ENCODE peak calls at places on chromosomes 2 and 18, in six cellular contexts. One of them, this sample, is unnamed.

GRCh38 chr18:7485616-7486015 is 81.5 kb upstream of the PTPRM start:
- DNase-seq in GM23248: no peak
- DNase-seq in suprapubic skin: no peak
- DNase-seq in breast epithelium: no peak
- DNase-seq in right lobe of liver: no peak
- DNase-seq in esophagus muscularis mucosa: no peak
- DNase-seq in this sample: no peak

GRCh38 chr2:9052821-9053533 is 49.5 kb upstream of the MBOAT2 start:
- DNase-seq in breast epithelium: no peak
- DNase-seq in right lobe of liver: no peak
- DNase-seq in esophagus muscularis mucosa: no peak
- DNase-seq in suprapubic skin: no peak
- DNase-seq in GM23248: no peak
- DNase-seq in this sample: no peak

GRCh38 chr2:63050186-63050915 is at the start of gene OTX1:
- DNase-seq in right lobe of liver: peak; percentile 74
- DNase-seq in GM23248: peak; percentile 61
- DNase-seq in breast epithelium: no peak
- DNase-seq in suprapubic skin: peak; percentile 72
- DNase-seq in esophagus muscularis mucosa: no peak
- DNase-seq in this sample: peak; percentile 90

GRCh38 chr18:36530676-36531405 is 233.3 kb downstream of the FHOD3 start:
- DNase-seq in GM23248: no peak
- DNase-seq in right lobe of liver: no peak
- DNase-seq in breast epithelium: no peak
- DNase-seq in esophagus muscularis mucosa: peak; percentile 77
- DNase-seq in suprapubic skin: no peak
- DNase-seq in this sample: no peak

GRCh38 chr18:44342167-44342566 is 338.5 kb upstream of the SETBP1 start:
- DNase-seq in suprapubic skin: no peak
- DNase-seq in GM23248: peak; percentile 64
- DNase-seq in breast epithelium: no peak
- DNase-seq in right lobe of liver: no peak
- DNase-seq in esophagus muscularis mucosa: no peak
- DNase-seq in this sample: no peak

GRCh38 chr18:51032193-51032592 is 2.2 kb downstream of the SMAD4 start:
- DNase-seq in GM23248: peak; percentile 25
- DNase-seq in breast epithelium: no peak
- DNase-seq in esophagus muscularis mucosa: no peak
- DNase-seq in right lobe of liver: no peak
- DNase-seq in suprapubic skin: no peak
- DNase-seq in this sample: no peak

GRCh38 chr2:6580982-6581381 is 284.7 kb downstream of the CMPK2 start:
- DNase-seq in suprapubic skin: no peak
- DNase-seq in GM23248: peak; percentile 62
- DNase-seq in breast epithelium: no peak
- DNase-seq in esophagus muscularis mucosa: no peak
- DNase-seq in right lobe of liver: no peak
- DNase-seq in this sample: peak; percentile 55

GRCh38 chr2:194304191-194304590 is 1352.8 kb upstream of the SLC39A10 start:
- DNase-seq in right lobe of liver: no peak
- DNase-seq in suprapubic skin: no peak
- DNase-seq in esophagus muscularis mucosa: no peak
- DNase-seq in breast epithelium: no peak
- DNase-seq in GM23248: no peak
- DNase-seq in this sample: no peak

GRCh38 chr2:232309592-232309991 is 69.0 kb upstream of the ALPP start:
- DNase-seq in right lobe of liver: no peak
- DNase-seq in GM23248: no peak
- DNase-seq in esophagus muscularis mucosa: no peak
- DNase-seq in suprapubic skin: no peak
- DNase-seq in breast epithelium: no peak
- DNase-seq in this sample: no peak

GRCh38 chr2:218394298-218395089 is 5.2 kb upstream of the CTDSP1 start:
- DNase-seq in right lobe of liver: no peak
- DNase-seq in GM23248: no peak
- DNase-seq in suprapubic skin: no peak
- DNase-seq in breast epithelium: no peak
- DNase-seq in esophagus muscularis mucosa: no peak
- DNase-seq in this sample: no peak

GRCh38 chr2:98910349-98911125 is 25.5 kb downstream of the CRACDL start:
- DNase-seq in right lobe of liver: no peak
- DNase-seq in suprapubic skin: no peak
- DNase-seq in breast epithelium: no peak
- DNase-seq in GM23248: no peak
- DNase-seq in esophagus muscularis mucosa: peak; percentile 68
- DNase-seq in this sample: no peak

GRCh38 chr2:70769450-70769849 is 1.4 kb upstream of the ADD2 start:
- DNase-seq in suprapubic skin: no peak
- DNase-seq in right lobe of liver: no peak
- DNase-seq in esophagus muscularis mucosa: no peak
- DNase-seq in GM23248: no peak
- DNase-seq in breast epithelium: no peak
- DNase-seq in this sample: no peak

GRCh38 chr2:231985823-231986261 is 24.3 kb downstream of the DIS3L2 start:
- DNase-seq in suprapubic skin: no peak
- DNase-seq in breast epithelium: no peak
- DNase-seq in esophagus muscularis mucosa: no peak
- DNase-seq in GM23248: no peak
- DNase-seq in right lobe of liver: no peak
- DNase-seq in this sample: peak; percentile 62

GRCh38 chr2:238103465-238104070 is 3.4 kb downstream of the ESPNL start:
- DNase-seq in breast epithelium: peak; percentile 37
- DNase-seq in GM23248: no peak
- DNase-seq in right lobe of liver: peak; percentile 3
- DNase-seq in suprapubic skin: peak; percentile 45
- DNase-seq in esophagus muscularis mucosa: no peak
- DNase-seq in this sample: no peak

GRCh38 chr2:137221797-137222492 is 456.6 kb downstream of the THSD7B start:
- DNase-seq in breast epithelium: no peak
- DNase-seq in right lobe of liver: no peak
- DNase-seq in GM23248: peak; percentile 16
- DNase-seq in esophagus muscularis mucosa: no peak
- DNase-seq in suprapubic skin: no peak
- DNase-seq in this sample: no peak

GRCh38 chr2:43898134-43898957 is 59.6 kb downstream of the ABCG8 start:
- DNase-seq in GM23248: no peak
- DNase-seq in esophagus muscularis mucosa: no peak
- DNase-seq in suprapubic skin: no peak
- DNase-seq in right lobe of liver: peak; percentile 61
- DNase-seq in breast epithelium: peak; percentile 63
- DNase-seq in this sample: peak; percentile 71

GRCh38 chr2:172440795-172441194 is 13.4 kb downstream of the ITGA6 start:
- DNase-seq in suprapubic skin: no peak
- DNase-seq in GM23248: no peak
- DNase-seq in breast epithelium: no peak
- DNase-seq in right lobe of liver: no peak
- DNase-seq in esophagus muscularis mucosa: no peak
- DNase-seq in this sample: no peak

GRCh38 chr2:105395691-105396090 is 3.2 kb downstream of the FHL2 start:
- DNase-seq in right lobe of liver: no peak
- DNase-seq in breast epithelium: no peak
- DNase-seq in suprapubic skin: no peak
- DNase-seq in esophagus muscularis mucosa: no peak
- DNase-seq in GM23248: no peak
- DNase-seq in this sample: no peak

GRCh38 chr18:2569338-2570207 is 1.7 kb downstream of the METTL4 start:
- DNase-seq in esophagus muscularis mucosa: no peak
- DNase-seq in suprapubic skin: no peak
- DNase-seq in right lobe of liver: no peak
- DNase-seq in breast epithelium: no peak
- DNase-seq in GM23248: no peak
- DNase-seq in this sample: no peak

GRCh38 chr2:129868151-129868550 is 111.3 kb upstream of the RAB6C start:
- DNase-seq in esophagus muscularis mucosa: peak; percentile 90
- DNase-seq in suprapubic skin: no peak
- DNase-seq in breast epithelium: no peak
- DNase-seq in GM23248: no peak
- DNase-seq in right lobe of liver: no peak
- DNase-seq in this sample: no peak

GRCh38 chr2:189142893-189143759 is 36.4 kb downstream of the COL5A2 start:
- DNase-seq in right lobe of liver: no peak
- DNase-seq in suprapubic skin: no peak
- DNase-seq in breast epithelium: no peak
- DNase-seq in esophagus muscularis mucosa: no peak
- DNase-seq in GM23248: peak; percentile 76
- DNase-seq in this sample: peak; percentile 82

GRCh38 chr2:49335546-49335945 is 181.2 kb upstream of the FSHR start:
- DNase-seq in right lobe of liver: no peak
- DNase-seq in breast epithelium: no peak
- DNase-seq in esophagus muscularis mucosa: no peak
- DNase-seq in GM23248: no peak
- DNase-seq in suprapubic skin: no peak
- DNase-seq in this sample: no peak

GRCh38 chr18:43847164-43848091 is 570.1 kb upstream of the SYT4 start:
- DNase-seq in right lobe of liver: no peak
- DNase-seq in GM23248: peak; percentile 54
- DNase-seq in breast epithelium: no peak
- DNase-seq in esophagus muscularis mucosa: no peak
- DNase-seq in suprapubic skin: no peak
- DNase-seq in this sample: peak; percentile 84

GRCh38 chr18:51068111-51068510 is 38.1 kb downstream of the SMAD4 start:
- DNase-seq in GM23248: peak; percentile 67
- DNase-seq in esophagus muscularis mucosa: no peak
- DNase-seq in right lobe of liver: no peak
- DNase-seq in breast epithelium: no peak
- DNase-seq in suprapubic skin: no peak
- DNase-seq in this sample: no peak

GRCh38 chr2:200797242-200797770 is 14.4 kb upstream of the BZW1 start:
- DNase-seq in GM23248: peak; percentile 53
- DNase-seq in breast epithelium: no peak
- DNase-seq in right lobe of liver: peak; percentile 56
- DNase-seq in esophagus muscularis mucosa: no peak
- DNase-seq in suprapubic skin: no peak
- DNase-seq in this sample: no peak

GRCh38 chr2:5546176-5546575 is 146.0 kb upstream of the SOX11 start:
- DNase-seq in breast epithelium: no peak
- DNase-seq in right lobe of liver: no peak
- DNase-seq in esophagus muscularis mucosa: no peak
- DNase-seq in suprapubic skin: no peak
- DNase-seq in GM23248: no peak
- DNase-seq in this sample: no peak

GRCh38 chr2:204072443-204073324 is 136.1 kb downstream of the ICOS start:
- DNase-seq in suprapubic skin: no peak
- DNase-seq in GM23248: peak; percentile 16
- DNase-seq in right lobe of liver: no peak
- DNase-seq in esophagus muscularis mucosa: no peak
- DNase-seq in breast epithelium: no peak
- DNase-seq in this sample: peak; percentile 63

GRCh38 chr2:42879913-42880737 is 87.7 kb upstream of the HAAO start:
- DNase-seq in esophagus muscularis mucosa: no peak
- DNase-seq in right lobe of liver: peak; percentile 58
- DNase-seq in suprapubic skin: peak; percentile 58
- DNase-seq in breast epithelium: no peak
- DNase-seq in GM23248: no peak
- DNase-seq in this sample: no peak

GRCh38 chr2:239569401-239570090 is 168.7 kb upstream of the HDAC4 start:
- DNase-seq in esophagus muscularis mucosa: no peak
- DNase-seq in right lobe of liver: no peak
- DNase-seq in breast epithelium: no peak
- DNase-seq in suprapubic skin: no peak
- DNase-seq in GM23248: peak; percentile 10
- DNase-seq in this sample: no peak

GRCh38 chr2:124316875-124317605 is 292.0 kb downstream of the CNTNAP5 start:
- DNase-seq in breast epithelium: no peak
- DNase-seq in suprapubic skin: no peak
- DNase-seq in right lobe of liver: no peak
- DNase-seq in esophagus muscularis mucosa: peak; percentile 53
- DNase-seq in GM23248: no peak
- DNase-seq in this sample: no peak

GRCh38 chr2:11094021-11094810 is 61.1 kb upstream of the SLC66A3 start:
- DNase-seq in esophagus muscularis mucosa: peak; percentile 77
- DNase-seq in breast epithelium: no peak
- DNase-seq in suprapubic skin: no peak
- DNase-seq in right lobe of liver: no peak
- DNase-seq in GM23248: no peak
- DNase-seq in this sample: no peak

GRCh38 chr2:133885847-133886246 is 317.6 kb upstream of the NCKAP5 start:
- DNase-seq in right lobe of liver: no peak
- DNase-seq in suprapubic skin: no peak
- DNase-seq in breast epithelium: no peak
- DNase-seq in esophagus muscularis mucosa: peak; percentile 64
- DNase-seq in GM23248: no peak
- DNase-seq in this sample: no peak

GRCh38 chr2:39705638-39706037 is 39.9 kb downstream of the TMEM178A start:
- DNase-seq in right lobe of liver: no peak
- DNase-seq in GM23248: no peak
- DNase-seq in suprapubic skin: no peak
- DNase-seq in breast epithelium: no peak
- DNase-seq in esophagus muscularis mucosa: no peak
- DNase-seq in this sample: no peak

GRCh38 chr2:169090133-169090820 is 20.9 kb downstream of the DHRS9 start:
- DNase-seq in suprapubic skin: no peak
- DNase-seq in right lobe of liver: no peak
- DNase-seq in GM23248: no peak
- DNase-seq in esophagus muscularis mucosa: no peak
- DNase-seq in breast epithelium: no peak
- DNase-seq in this sample: peak; percentile 72
- H3K27ac ChIP-seq in suprapubic skin: no peak overlapping the region
- H3K27ac ChIP-seq in right lobe of liver: no peak overlapping the region
- H3K27ac ChIP-seq in GM23248: no peak overlapping the region
- H3K27ac ChIP-seq in esophagus muscularis mucosa: no peak overlapping the region
- H3K27ac ChIP-seq in breast epithelium: no peak overlapping the region
- H3K27ac ChIP-seq in this sample: no peak overlapping the region

GRCh38 chr18:63225434-63225833 is 94.1 kb downstream of the BCL2 start:
- DNase-seq in breast epithelium: no peak
- DNase-seq in right lobe of liver: no peak
- DNase-seq in GM23248: no peak
- DNase-seq in esophagus muscularis mucosa: no peak
- DNase-seq in suprapubic skin: no peak
- DNase-seq in this sample: no peak
- H3K4me1 ChIP-seq in breast epithelium: peaks cover 2% of the 10 kb centered on the region
- H3K4me1 ChIP-seq in right lobe of liver: no peaks in the 10 kb centered on the region
- H3K4me1 ChIP-seq in GM23248: no peaks in the 10 kb centered on the region
- H3K4me1 ChIP-seq in esophagus muscularis mucosa: no peaks in the 10 kb centered on the region
- H3K4me1 ChIP-seq in suprapubic skin: peaks cover 9% of the 10 kb centered on the region
- H3K4me1 ChIP-seq in this sample: no peaks in the 10 kb centered on the region

GRCh38 chr18:77297919-77298571 is 48.4 kb downstream of the GALR1 start:
- DNase-seq in GM23248: no peak
- DNase-seq in esophagus muscularis mucosa: no peak
- DNase-seq in right lobe of liver: no peak
- DNase-seq in breast epithelium: no peak
- DNase-seq in suprapubic skin: no peak
- DNase-seq in this sample: no peak
- H3K27ac ChIP-seq in GM23248: no peak overlapping the region
- H3K27ac ChIP-seq in esophagus muscularis mucosa: no peak overlapping the region
- H3K27ac ChIP-seq in right lobe of liver: no peak overlapping the region
- H3K27ac ChIP-seq in breast epithelium: no peak overlapping the region
- H3K27ac ChIP-seq in suprapubic skin: no peak overlapping the region
- H3K27ac ChIP-seq in this sample: no peak overlapping the region

GRCh38 chr2:241267249-241268067 is 48.0 kb downstream of the HDLBP start:
- DNase-seq in esophagus muscularis mucosa: no peak
- DNase-seq in suprapubic skin: no peak
- DNase-seq in right lobe of liver: no peak
- DNase-seq in GM23248: no peak
- DNase-seq in breast epithelium: no peak
- DNase-seq in this sample: no peak
- H3K4me1 ChIP-seq in esophagus muscularis mucosa: peaks cover 26% of the 10 kb centered on the region
- H3K4me1 ChIP-seq in suprapubic skin: peaks cover 37% of the 10 kb centered on the region
- H3K4me1 ChIP-seq in right lobe of liver: peaks cover 27% of the 10 kb centered on the region
- H3K4me1 ChIP-seq in GM23248: peaks cover 30% of the 10 kb centered on the region
- H3K4me1 ChIP-seq in breast epithelium: peaks cover 23% of the 10 kb centered on the region
- H3K4me1 ChIP-seq in this sample: peaks cover 11% of the 10 kb centered on the region

This sample was measured in A673.